ENCODE peak calls at places on chromosome 6, in nine cellular contexts. One of them, this sample, is unnamed.

GRCh38 chr6:138382498-138383265 is 5.0 kb downstream of the SMIM28 start:
- DNase-seq in stimulated activated CD4-positive, alpha-beta T cell treated with anti-CD3 and anti-CD28 coated beads, Interleukin-1b, Interleukin-23, amount 100 ng/mL, for 48 hours: no peak
- DNase-seq in activated naive CD8-positive, alpha-beta T cell treated with anti-CD3 and anti-CD28 coated beads, Interleukin-2, amount 10 ng/mL, durations not matched to agents 7 days and 5 days: no peak
- DNase-seq in activated T-cell treated with anti-CD3 and anti-CD28 coated beads for 24 hours: no peak
- DNase-seq in CD8-positive, alpha-beta T cell: no peak
- DNase-seq in NCI-H748 treated with DMSO at 0.1 percent for 48 hours: no peak
- DNase-seq in GM04504: no peak
- DNase-seq in SW480: peak
- DNase-seq in T-helper 2 cell: no peak
- DNase-seq in this sample: no peak

GRCh38 chr6:150764638-150765456 is 100.7 kb upstream of the MTHFD1L start:
- DNase-seq in stimulated activated CD4-positive, alpha-beta T cell treated with anti-CD3 and anti-CD28 coated beads, Interleukin-1b, Interleukin-23, amount 100 ng/mL, for 48 hours: no peak
- DNase-seq in activated naive CD8-positive, alpha-beta T cell treated with anti-CD3 and anti-CD28 coated beads, Interleukin-2, amount 10 ng/mL, durations not matched to agents 7 days and 5 days: no peak
- DNase-seq in activated T-cell treated with anti-CD3 and anti-CD28 coated beads for 24 hours: no peak
- DNase-seq in CD8-positive, alpha-beta T cell: no peak
- DNase-seq in NCI-H748 treated with DMSO at 0.1 percent for 48 hours: no peak
- DNase-seq in GM04504: no peak
- DNase-seq in SW480: no peak
- DNase-seq in T-helper 2 cell: no peak
- DNase-seq in this sample: peak

GRCh38 chr6:20919677-20920385 is 385.6 kb downstream of the CDKAL1 start:
- DNase-seq in stimulated activated CD4-positive, alpha-beta T cell treated with anti-CD3 and anti-CD28 coated beads, Interleukin-1b, Interleukin-23, amount 100 ng/mL, for 48 hours: peak
- DNase-seq in activated naive CD8-positive, alpha-beta T cell treated with anti-CD3 and anti-CD28 coated beads, Interleukin-2, amount 10 ng/mL, durations not matched to agents 7 days and 5 days: no peak
- DNase-seq in activated T-cell treated with anti-CD3 and anti-CD28 coated beads for 24 hours: peak
- DNase-seq in CD8-positive, alpha-beta T cell: no peak
- DNase-seq in NCI-H748 treated with DMSO at 0.1 percent for 48 hours: no peak
- DNase-seq in GM04504: no peak
- DNase-seq in SW480: no peak
- DNase-seq in T-helper 2 cell: peak
- DNase-seq in this sample: no peak

GRCh38 chr6:42428326-42429041 is 23.2 kb downstream of the TRERF1 start:
- DNase-seq in stimulated activated CD4-positive, alpha-beta T cell treated with anti-CD3 and anti-CD28 coated beads, Interleukin-1b, Interleukin-23, amount 100 ng/mL, for 48 hours: peak
- DNase-seq in activated naive CD8-positive, alpha-beta T cell treated with anti-CD3 and anti-CD28 coated beads, Interleukin-2, amount 10 ng/mL, durations not matched to agents 7 days and 5 days: no peak
- DNase-seq in activated T-cell treated with anti-CD3 and anti-CD28 coated beads for 24 hours: peak
- DNase-seq in CD8-positive, alpha-beta T cell: peak
- DNase-seq in NCI-H748 treated with DMSO at 0.1 percent for 48 hours: no peak
- DNase-seq in GM04504: peak
- DNase-seq in SW480: no peak
- DNase-seq in T-helper 2 cell: peak
- DNase-seq in this sample: no peak

GRCh38 chr6:13729891-13730290 is 18.3 kb upstream of the RANBP9 start:
- DNase-seq in stimulated activated CD4-positive, alpha-beta T cell treated with anti-CD3 and anti-CD28 coated beads, Interleukin-1b, Interleukin-23, amount 100 ng/mL, for 48 hours: no peak
- DNase-seq in activated naive CD8-positive, alpha-beta T cell treated with anti-CD3 and anti-CD28 coated beads, Interleukin-2, amount 10 ng/mL, durations not matched to agents 7 days and 5 days: no peak
- DNase-seq in activated T-cell treated with anti-CD3 and anti-CD28 coated beads for 24 hours: no peak
- DNase-seq in CD8-positive, alpha-beta T cell: no peak
- DNase-seq in NCI-H748 treated with DMSO at 0.1 percent for 48 hours: no peak
- DNase-seq in GM04504: no peak
- DNase-seq in SW480: no peak
- DNase-seq in T-helper 2 cell: no peak
- DNase-seq in this sample: no peak

GRCh38 chr6:119323926-119324325 is 25.6 kb downstream of the MAN1A1 start:
- DNase-seq in stimulated activated CD4-positive, alpha-beta T cell treated with anti-CD3 and anti-CD28 coated beads, Interleukin-1b, Interleukin-23, amount 100 ng/mL, for 48 hours: no peak
- DNase-seq in activated naive CD8-positive, alpha-beta T cell treated with anti-CD3 and anti-CD28 coated beads, Interleukin-2, amount 10 ng/mL, durations not matched to agents 7 days and 5 days: no peak
- DNase-seq in activated T-cell treated with anti-CD3 and anti-CD28 coated beads for 24 hours: no peak
- DNase-seq in CD8-positive, alpha-beta T cell: no peak
- DNase-seq in NCI-H748 treated with DMSO at 0.1 percent for 48 hours: no peak
- DNase-seq in GM04504: no peak
- DNase-seq in SW480: no peak
- DNase-seq in T-helper 2 cell: no peak
- DNase-seq in this sample: no peak

GRCh38 chr6:78533426-78533825 is 333.9 kb upstream of the IRAK1BP1 start:
- DNase-seq in stimulated activated CD4-positive, alpha-beta T cell treated with anti-CD3 and anti-CD28 coated beads, Interleukin-1b, Interleukin-23, amount 100 ng/mL, for 48 hours: no peak
- DNase-seq in activated naive CD8-positive, alpha-beta T cell treated with anti-CD3 and anti-CD28 coated beads, Interleukin-2, amount 10 ng/mL, durations not matched to agents 7 days and 5 days: no peak
- DNase-seq in activated T-cell treated with anti-CD3 and anti-CD28 coated beads for 24 hours: no peak
- DNase-seq in CD8-positive, alpha-beta T cell: no peak
- DNase-seq in NCI-H748 treated with DMSO at 0.1 percent for 48 hours: no peak
- DNase-seq in GM04504: no peak
- DNase-seq in SW480: no peak
- DNase-seq in T-helper 2 cell: no peak
- DNase-seq in this sample: no peak

GRCh38 chr6:139981810-139982550 is 607.5 kb upstream of the CITED2 start:
- DNase-seq in stimulated activated CD4-positive, alpha-beta T cell treated with anti-CD3 and anti-CD28 coated beads, Interleukin-1b, Interleukin-23, amount 100 ng/mL, for 48 hours: no peak
- DNase-seq in activated naive CD8-positive, alpha-beta T cell treated with anti-CD3 and anti-CD28 coated beads, Interleukin-2, amount 10 ng/mL, durations not matched to agents 7 days and 5 days: no peak
- DNase-seq in activated T-cell treated with anti-CD3 and anti-CD28 coated beads for 24 hours: no peak
- DNase-seq in CD8-positive, alpha-beta T cell: no peak
- DNase-seq in NCI-H748 treated with DMSO at 0.1 percent for 48 hours: peak
- DNase-seq in GM04504: peak
- DNase-seq in SW480: no peak
- DNase-seq in T-helper 2 cell: peak
- DNase-seq in this sample: no peak

GRCh38 chr6:141024526-141024925 is 1108.2 kb upstream of the GJE1 start:
- DNase-seq in stimulated activated CD4-positive, alpha-beta T cell treated with anti-CD3 and anti-CD28 coated beads, Interleukin-1b, Interleukin-23, amount 100 ng/mL, for 48 hours: no peak
- DNase-seq in activated naive CD8-positive, alpha-beta T cell treated with anti-CD3 and anti-CD28 coated beads, Interleukin-2, amount 10 ng/mL, durations not matched to agents 7 days and 5 days: no peak
- DNase-seq in activated T-cell treated with anti-CD3 and anti-CD28 coated beads for 24 hours: no peak
- DNase-seq in CD8-positive, alpha-beta T cell: no peak
- DNase-seq in NCI-H748 treated with DMSO at 0.1 percent for 48 hours: no peak
- DNase-seq in GM04504: no peak
- DNase-seq in SW480: no peak
- DNase-seq in T-helper 2 cell: no peak
- DNase-seq in this sample: no peak

GRCh38 chr6:22079788-22080187 is 217.0 kb downstream of the PRL start:
- DNase-seq in stimulated activated CD4-positive, alpha-beta T cell treated with anti-CD3 and anti-CD28 coated beads, Interleukin-1b, Interleukin-23, amount 100 ng/mL, for 48 hours: no peak
- DNase-seq in activated naive CD8-positive, alpha-beta T cell treated with anti-CD3 and anti-CD28 coated beads, Interleukin-2, amount 10 ng/mL, durations not matched to agents 7 days and 5 days: no peak
- DNase-seq in activated T-cell treated with anti-CD3 and anti-CD28 coated beads for 24 hours: no peak
- DNase-seq in CD8-positive, alpha-beta T cell: no peak
- DNase-seq in NCI-H748 treated with DMSO at 0.1 percent for 48 hours: no peak
- DNase-seq in GM04504: peak
- DNase-seq in SW480: no peak
- DNase-seq in T-helper 2 cell: no peak
- DNase-seq in this sample: no peak

GRCh38 chr6:113672691-113673149 is 184.4 kb upstream of the MARCKS start:
- DNase-seq in stimulated activated CD4-positive, alpha-beta T cell treated with anti-CD3 and anti-CD28 coated beads, Interleukin-1b, Interleukin-23, amount 100 ng/mL, for 48 hours: no peak
- DNase-seq in activated naive CD8-positive, alpha-beta T cell treated with anti-CD3 and anti-CD28 coated beads, Interleukin-2, amount 10 ng/mL, durations not matched to agents 7 days and 5 days: no peak
- DNase-seq in activated T-cell treated with anti-CD3 and anti-CD28 coated beads for 24 hours: no peak
- DNase-seq in CD8-positive, alpha-beta T cell: no peak
- DNase-seq in NCI-H748 treated with DMSO at 0.1 percent for 48 hours: no peak
- DNase-seq in GM04504: peak
- DNase-seq in SW480: no peak
- DNase-seq in T-helper 2 cell: no peak
- DNase-seq in this sample: no peak

GRCh38 chr6:3359091-3359752 is 97.6 kb downstream of the SLC22A23 start:
- DNase-seq in stimulated activated CD4-positive, alpha-beta T cell treated with anti-CD3 and anti-CD28 coated beads, Interleukin-1b, Interleukin-23, amount 100 ng/mL, for 48 hours: no peak
- DNase-seq in activated naive CD8-positive, alpha-beta T cell treated with anti-CD3 and anti-CD28 coated beads, Interleukin-2, amount 10 ng/mL, durations not matched to agents 7 days and 5 days: no peak
- DNase-seq in activated T-cell treated with anti-CD3 and anti-CD28 coated beads for 24 hours: no peak
- DNase-seq in CD8-positive, alpha-beta T cell: no peak
- DNase-seq in NCI-H748 treated with DMSO at 0.1 percent for 48 hours: no peak
- DNase-seq in GM04504: no peak
- DNase-seq in SW480: no peak
- DNase-seq in T-helper 2 cell: no peak
- DNase-seq in this sample: no peak

GRCh38 chr6:74114428-74114827 is 418.4 kb downstream of the CD109 start:
- DNase-seq in stimulated activated CD4-positive, alpha-beta T cell treated with anti-CD3 and anti-CD28 coated beads, Interleukin-1b, Interleukin-23, amount 100 ng/mL, for 48 hours: no peak
- DNase-seq in activated naive CD8-positive, alpha-beta T cell treated with anti-CD3 and anti-CD28 coated beads, Interleukin-2, amount 10 ng/mL, durations not matched to agents 7 days and 5 days: no peak
- DNase-seq in activated T-cell treated with anti-CD3 and anti-CD28 coated beads for 24 hours: no peak
- DNase-seq in CD8-positive, alpha-beta T cell: no peak
- DNase-seq in NCI-H748 treated with DMSO at 0.1 percent for 48 hours: no peak
- DNase-seq in GM04504: no peak
- DNase-seq in SW480: no peak
- DNase-seq in T-helper 2 cell: no peak
- DNase-seq in this sample: no peak

GRCh38 chr6:29705389-29706231 is 17.6 kb upstream of the HLA-F start:
- DNase-seq in stimulated activated CD4-positive, alpha-beta T cell treated with anti-CD3 and anti-CD28 coated beads, Interleukin-1b, Interleukin-23, amount 100 ng/mL, for 48 hours: no peak
- DNase-seq in activated naive CD8-positive, alpha-beta T cell treated with anti-CD3 and anti-CD28 coated beads, Interleukin-2, amount 10 ng/mL, durations not matched to agents 7 days and 5 days: no peak
- DNase-seq in activated T-cell treated with anti-CD3 and anti-CD28 coated beads for 24 hours: no peak
- DNase-seq in CD8-positive, alpha-beta T cell: no peak
- DNase-seq in NCI-H748 treated with DMSO at 0.1 percent for 48 hours: peak
- DNase-seq in GM04504: peak
- DNase-seq in SW480: peak
- DNase-seq in T-helper 2 cell: no peak
- DNase-seq in this sample: no peak

GRCh38 chr6:46078294-46078693 is 51.5 kb upstream of the ENPP4 start:
- DNase-seq in stimulated activated CD4-positive, alpha-beta T cell treated with anti-CD3 and anti-CD28 coated beads, Interleukin-1b, Interleukin-23, amount 100 ng/mL, for 48 hours: peak
- DNase-seq in activated naive CD8-positive, alpha-beta T cell treated with anti-CD3 and anti-CD28 coated beads, Interleukin-2, amount 10 ng/mL, durations not matched to agents 7 days and 5 days: no peak
- DNase-seq in activated T-cell treated with anti-CD3 and anti-CD28 coated beads for 24 hours: no peak
- DNase-seq in CD8-positive, alpha-beta T cell: no peak
- DNase-seq in NCI-H748 treated with DMSO at 0.1 percent for 48 hours: no peak
- DNase-seq in GM04504: no peak
- DNase-seq in SW480: no peak
- DNase-seq in T-helper 2 cell: no peak
- DNase-seq in this sample: no peak

GRCh38 chr6:43952746-43953145 is 174.5 kb downstream of the MRPL14 start:
- DNase-seq in stimulated activated CD4-positive, alpha-beta T cell treated with anti-CD3 and anti-CD28 coated beads, Interleukin-1b, Interleukin-23, amount 100 ng/mL, for 48 hours: no peak
- DNase-seq in activated naive CD8-positive, alpha-beta T cell treated with anti-CD3 and anti-CD28 coated beads, Interleukin-2, amount 10 ng/mL, durations not matched to agents 7 days and 5 days: peak
- DNase-seq in activated T-cell treated with anti-CD3 and anti-CD28 coated beads for 24 hours: no peak
- DNase-seq in CD8-positive, alpha-beta T cell: no peak
- DNase-seq in NCI-H748 treated with DMSO at 0.1 percent for 48 hours: no peak
- DNase-seq in GM04504: no peak
- DNase-seq in SW480: no peak
- DNase-seq in T-helper 2 cell: no peak
- DNase-seq in this sample: no peak